ENCODE peak calls at places on chromosomes 5 and 9, in five cellular contexts. N, Q, M, X and U are unnamed samples.

GRCh38 chr9:88533951-88534455 is 975 bp upstream of the NXNL2 start:
- DNase-seq in X (no peak), N (no peak), Q (no peak), M (no peak), U (peak)

GRCh38 chr9:136011703-136012496 is 50.7 kb upstream of the UBAC1 start:
- DNase-seq in M (no peak), Q (peak), X (no peak), N (peak), U (no peak)

GRCh38 chr9:35096035-35096849 is at the start of gene PIGO:
- DNase-seq in M (no peak), N (peak), X (peak), Q (peak), U (peak)

GRCh38 chr5:10145922-10146321 is 103.8 kb downstream of the ATPSCKMT start:
- DNase-seq in M (peak), N (no peak), Q (no peak), X (no peak), U (peak)

GRCh38 chr5:154970759-154971158 is 29.9 kb downstream of the MRPL22 start:
- DNase-seq in X (no peak), M (no peak), N (no peak), Q (no peak), U (no peak)

GRCh38 chr5:92070786-92071185 is 687.7 kb upstream of the ARRDC3 start:
- DNase-seq in N (no peak), M (no peak), X (no peak), Q (no peak), U (no peak)

GRCh38 chr9:134328841-134329575 is 2.8 kb downstream of the RXRA start:
- DNase-seq in M (no peak), N (peak), Q (no peak), X (no peak), U (no peak)

GRCh38 chr5:15791274-15791673 is 291.3 kb downstream of the FBXL7 start:
- DNase-seq in M (no peak), X (no peak), N (no peak), Q (no peak), U (no peak)

GRCh38 chr5:170273968-170274710 is 23.4 kb downstream of the LCP2 start:
- DNase-seq in N (no peak), M (no peak), Q (no peak), X (peak), U (peak)

GRCh38 chr9:12748016-12748415 is 26.8 kb upstream of the LURAP1L start:
- DNase-seq in Q (no peak), M (no peak), N (no peak), X (no peak), U (no peak)

GRCh38 chr9:88476491-88477271 is 58.3 kb upstream of the NXNL2 start:
- DNase-seq in M (no peak), N (no peak), Q (no peak), X (no peak), U (no peak)

GRCh38 chr5:81238460-81238859 is 5.3 kb downstream of the CKMT2 start:
- DNase-seq in M (no peak), Q (no peak), X (no peak), N (no peak), U (no peak)

GRCh38 chr5:165119175-165119574 is 1613.8 kb downstream of the MAT2B start:
- DNase-seq in Q (no peak), M (no peak), X (no peak), N (no peak), U (no peak)

GRCh38 chr5:164302533-164303235 is 797.3 kb downstream of the MAT2B start:
- DNase-seq in Q (no peak), N (no peak), M (no peak), X (no peak), U (peak)

GRCh38 chr5:124824637-124825158 is 78.3 kb upstream of the ZNF608 start:
- DNase-seq in X (no peak), Q (no peak), N (no peak), M (peak), U (no peak)

GRCh38 chr5:143143973-143144372 is 259.5 kb downstream of the NR3C1 start:
- DNase-seq in N (no peak), Q (no peak), M (no peak), X (no peak), U (no peak)

GRCh38 chr9:131667576-131667975 is 72.3 kb downstream of the RAPGEF1 start:
- DNase-seq in X (peak), M (no peak), Q (no peak), N (no peak), U (no peak)

GRCh38 chr9:79651251-79651795 is 79.6 kb downstream of the TLE4 start:
- DNase-seq in N (no peak), X (no peak), Q (no peak), M (no peak), U (peak)

GRCh38 chr5:65803699-65804426 is 81.9 kb downstream of the NLN start:
- DNase-seq in N (no peak), Q (no peak), X (no peak), M (no peak), U (no peak)

GRCh38 chr5:173291722-173292658 is 36.2 kb downstream of the STC2 start:
- DNase-seq in N (no peak), M (no peak), X (no peak), Q (no peak), U (no peak)

GRCh38 chr5:84535281-84535680 is 150.6 kb upstream of the EDIL3 start:
- DNase-seq in Q (no peak), M (peak), N (no peak), X (no peak), U (no peak)

GRCh38 chr9:94639045-94639995 is at the start of gene FBP1:
- DNase-seq in Q (no peak), X (peak), N (no peak), M (no peak), U (no peak)